ENCODE peak calls at places on chromosomes 4 and X, in ten cellular contexts. One of them, this sample, is unnamed.

GRCh38 chr4:141763373-141763772 is 127.0 kb downstream of the IL15 start:
- DNase-seq in GM03348: no peak
- DNase-seq in neuronal stem cell: no peak
- DNase-seq in activated CD4-positive, alpha-beta T cell treated with anti-CD3 and anti-CD28 coated beads, Interleukin-2, amount 50 U/mL, for 1 hour: no peak
- DNase-seq in left ventricle myocardium inferior: no peak
- DNase-seq in EL: no peak
- DNase-seq in pulmonary artery endothelial cell: peak
- DNase-seq in stimulated activated CD8-positive, alpha-beta memory T cell treated with anti-CD3 and anti-CD28 coated beads, Interleukin-7, amount 100 ng/mL, for 48 hours: no peak
- DNase-seq in DMS53: peak
- DNase-seq in T-helper 2 cell: no peak
- DNase-seq in this sample: no peak

GRCh38 chr4:1521821-1522361 is 115.6 kb upstream of the NKX1-1 start:
- DNase-seq in GM03348: no peak
- DNase-seq in neuronal stem cell: no peak
- DNase-seq in activated CD4-positive, alpha-beta T cell treated with anti-CD3 and anti-CD28 coated beads, Interleukin-2, amount 50 U/mL, for 1 hour: no peak
- DNase-seq in left ventricle myocardium inferior: no peak
- DNase-seq in EL: no peak
- DNase-seq in pulmonary artery endothelial cell: no peak
- DNase-seq in stimulated activated CD8-positive, alpha-beta memory T cell treated with anti-CD3 and anti-CD28 coated beads, Interleukin-7, amount 100 ng/mL, for 48 hours: no peak
- DNase-seq in DMS53: no peak
- DNase-seq in T-helper 2 cell: no peak
- DNase-seq in this sample: no peak

GRCh38 chr4:186886759-186887158 is 163.1 kb upstream of the FAT1 start:
- DNase-seq in GM03348: no peak
- DNase-seq in neuronal stem cell: no peak
- DNase-seq in activated CD4-positive, alpha-beta T cell treated with anti-CD3 and anti-CD28 coated beads, Interleukin-2, amount 50 U/mL, for 1 hour: no peak
- DNase-seq in left ventricle myocardium inferior: no peak
- DNase-seq in EL: no peak
- DNase-seq in pulmonary artery endothelial cell: no peak
- DNase-seq in stimulated activated CD8-positive, alpha-beta memory T cell treated with anti-CD3 and anti-CD28 coated beads, Interleukin-7, amount 100 ng/mL, for 48 hours: no peak
- DNase-seq in DMS53: no peak
- DNase-seq in T-helper 2 cell: no peak
- DNase-seq in this sample: no peak

GRCh38 chrX:15438332-15438731 is 54.1 kb upstream of the VEGFD start:
- DNase-seq in GM03348: no peak
- DNase-seq in neuronal stem cell: no peak
- DNase-seq in activated CD4-positive, alpha-beta T cell treated with anti-CD3 and anti-CD28 coated beads, Interleukin-2, amount 50 U/mL, for 1 hour: no peak
- DNase-seq in left ventricle myocardium inferior: no peak
- DNase-seq in EL: no peak
- DNase-seq in pulmonary artery endothelial cell: no peak
- DNase-seq in stimulated activated CD8-positive, alpha-beta memory T cell treated with anti-CD3 and anti-CD28 coated beads, Interleukin-7, amount 100 ng/mL, for 48 hours: no peak
- DNase-seq in DMS53: no peak
- DNase-seq in T-helper 2 cell: no peak
- DNase-seq in this sample: no peak

GRCh38 chr4:48223633-48224295 is 45.9 kb downstream of the TEC start:
- DNase-seq in GM03348: no peak
- DNase-seq in neuronal stem cell: no peak
- DNase-seq in activated CD4-positive, alpha-beta T cell treated with anti-CD3 and anti-CD28 coated beads, Interleukin-2, amount 50 U/mL, for 1 hour: no peak
- DNase-seq in left ventricle myocardium inferior: no peak
- DNase-seq in EL: peak
- DNase-seq in pulmonary artery endothelial cell: no peak
- DNase-seq in stimulated activated CD8-positive, alpha-beta memory T cell treated with anti-CD3 and anti-CD28 coated beads, Interleukin-7, amount 100 ng/mL, for 48 hours: no peak
- DNase-seq in DMS53: peak
- DNase-seq in T-helper 2 cell: no peak
- DNase-seq in this sample: no peak

GRCh38 chr4:170700064-170700463 is 610.3 kb upstream of the AADAT start:
- DNase-seq in GM03348: no peak
- DNase-seq in neuronal stem cell: no peak
- DNase-seq in activated CD4-positive, alpha-beta T cell treated with anti-CD3 and anti-CD28 coated beads, Interleukin-2, amount 50 U/mL, for 1 hour: no peak
- DNase-seq in left ventricle myocardium inferior: no peak
- DNase-seq in EL: no peak
- DNase-seq in pulmonary artery endothelial cell: no peak
- DNase-seq in stimulated activated CD8-positive, alpha-beta memory T cell treated with anti-CD3 and anti-CD28 coated beads, Interleukin-7, amount 100 ng/mL, for 48 hours: no peak
- DNase-seq in DMS53: no peak
- DNase-seq in T-helper 2 cell: no peak
- DNase-seq in this sample: no peak

GRCh38 chrX:24396236-24396929 is 35.9 kb downstream of the SUPT20HL1 start:
- DNase-seq in GM03348: no peak
- DNase-seq in neuronal stem cell: no peak
- DNase-seq in activated CD4-positive, alpha-beta T cell treated with anti-CD3 and anti-CD28 coated beads, Interleukin-2, amount 50 U/mL, for 1 hour: no peak
- DNase-seq in left ventricle myocardium inferior: no peak
- DNase-seq in EL: no peak
- DNase-seq in pulmonary artery endothelial cell: no peak
- DNase-seq in stimulated activated CD8-positive, alpha-beta memory T cell treated with anti-CD3 and anti-CD28 coated beads, Interleukin-7, amount 100 ng/mL, for 48 hours: no peak
- DNase-seq in DMS53: no peak
- DNase-seq in T-helper 2 cell: no peak
- DNase-seq in this sample: no peak

GRCh38 chr4:120691106-120691505 is 231.4 kb downstream of the PRDM5 start:
- DNase-seq in GM03348: peak
- DNase-seq in neuronal stem cell: no peak
- DNase-seq in activated CD4-positive, alpha-beta T cell treated with anti-CD3 and anti-CD28 coated beads, Interleukin-2, amount 50 U/mL, for 1 hour: no peak
- DNase-seq in left ventricle myocardium inferior: no peak
- DNase-seq in EL: no peak
- DNase-seq in pulmonary artery endothelial cell: no peak
- DNase-seq in stimulated activated CD8-positive, alpha-beta memory T cell treated with anti-CD3 and anti-CD28 coated beads, Interleukin-7, amount 100 ng/mL, for 48 hours: no peak
- DNase-seq in DMS53: no peak
- DNase-seq in T-helper 2 cell: no peak
- DNase-seq in this sample: no peak

GRCh38 chrX:103607385-103608304 is at the start of gene TCEAL3:
- DNase-seq in GM03348: peak
- DNase-seq in neuronal stem cell: peak
- DNase-seq in activated CD4-positive, alpha-beta T cell treated with anti-CD3 and anti-CD28 coated beads, Interleukin-2, amount 50 U/mL, for 1 hour: peak
- DNase-seq in left ventricle myocardium inferior: peak
- DNase-seq in EL: peak
- DNase-seq in pulmonary artery endothelial cell: no peak
- DNase-seq in stimulated activated CD8-positive, alpha-beta memory T cell treated with anti-CD3 and anti-CD28 coated beads, Interleukin-7, amount 100 ng/mL, for 48 hours: no peak
- DNase-seq in DMS53: peak
- DNase-seq in T-helper 2 cell: peak
- DNase-seq in this sample: peak

GRCh38 chr4:140188975-140189374 is 35.0 kb upstream of the MAML3 start:
- DNase-seq in GM03348: peak
- DNase-seq in neuronal stem cell: no peak
- DNase-seq in activated CD4-positive, alpha-beta T cell treated with anti-CD3 and anti-CD28 coated beads, Interleukin-2, amount 50 U/mL, for 1 hour: no peak
- DNase-seq in left ventricle myocardium inferior: no peak
- DNase-seq in EL: peak
- DNase-seq in pulmonary artery endothelial cell: peak
- DNase-seq in stimulated activated CD8-positive, alpha-beta memory T cell treated with anti-CD3 and anti-CD28 coated beads, Interleukin-7, amount 100 ng/mL, for 48 hours: no peak
- DNase-seq in DMS53: no peak
- DNase-seq in T-helper 2 cell: no peak
- DNase-seq in this sample: no peak

GRCh38 chr4:81550005-81550896 is 78.5 kb upstream of the RASGEF1B start:
- DNase-seq in GM03348: no peak
- DNase-seq in neuronal stem cell: no peak
- DNase-seq in activated CD4-positive, alpha-beta T cell treated with anti-CD3 and anti-CD28 coated beads, Interleukin-2, amount 50 U/mL, for 1 hour: no peak
- DNase-seq in left ventricle myocardium inferior: no peak
- DNase-seq in EL: no peak
- DNase-seq in pulmonary artery endothelial cell: no peak
- DNase-seq in stimulated activated CD8-positive, alpha-beta memory T cell treated with anti-CD3 and anti-CD28 coated beads, Interleukin-7, amount 100 ng/mL, for 48 hours: no peak
- DNase-seq in DMS53: no peak
- DNase-seq in T-helper 2 cell: no peak
- DNase-seq in this sample: no peak

GRCh38 chr4:97432551-97432950 is 710.7 kb downstream of the STPG2 start:
- DNase-seq in GM03348: no peak
- DNase-seq in neuronal stem cell: no peak
- DNase-seq in activated CD4-positive, alpha-beta T cell treated with anti-CD3 and anti-CD28 coated beads, Interleukin-2, amount 50 U/mL, for 1 hour: no peak
- DNase-seq in left ventricle myocardium inferior: no peak
- DNase-seq in EL: no peak
- DNase-seq in pulmonary artery endothelial cell: no peak
- DNase-seq in stimulated activated CD8-positive, alpha-beta memory T cell treated with anti-CD3 and anti-CD28 coated beads, Interleukin-7, amount 100 ng/mL, for 48 hours: no peak
- DNase-seq in DMS53: no peak
- DNase-seq in T-helper 2 cell: no peak
- DNase-seq in this sample: no peak

GRCh38 chrX:38206542-38206941 is 14.1 kb downstream of the SRPX start:
- DNase-seq in GM03348: no peak
- DNase-seq in neuronal stem cell: no peak
- DNase-seq in activated CD4-positive, alpha-beta T cell treated with anti-CD3 and anti-CD28 coated beads, Interleukin-2, amount 50 U/mL, for 1 hour: no peak
- DNase-seq in left ventricle myocardium inferior: no peak
- DNase-seq in EL: peak
- DNase-seq in pulmonary artery endothelial cell: no peak
- DNase-seq in stimulated activated CD8-positive, alpha-beta memory T cell treated with anti-CD3 and anti-CD28 coated beads, Interleukin-7, amount 100 ng/mL, for 48 hours: no peak
- DNase-seq in DMS53: no peak
- DNase-seq in T-helper 2 cell: no peak
- DNase-seq in this sample: no peak

GRCh38 chrX:68072016-68072415 is 361.3 kb downstream of the OPHN1 start:
- DNase-seq in GM03348: no peak
- DNase-seq in neuronal stem cell: no peak
- DNase-seq in activated CD4-positive, alpha-beta T cell treated with anti-CD3 and anti-CD28 coated beads, Interleukin-2, amount 50 U/mL, for 1 hour: no peak
- DNase-seq in left ventricle myocardium inferior: no peak
- DNase-seq in EL: peak
- DNase-seq in pulmonary artery endothelial cell: no peak
- DNase-seq in stimulated activated CD8-positive, alpha-beta memory T cell treated with anti-CD3 and anti-CD28 coated beads, Interleukin-7, amount 100 ng/mL, for 48 hours: no peak
- DNase-seq in DMS53: peak
- DNase-seq in T-helper 2 cell: no peak
- DNase-seq in this sample: no peak

GRCh38 chr4:8664976-8665375 is 72.4 kb downstream of the CPZ start:
- DNase-seq in GM03348: no peak
- DNase-seq in neuronal stem cell: no peak
- DNase-seq in activated CD4-positive, alpha-beta T cell treated with anti-CD3 and anti-CD28 coated beads, Interleukin-2, amount 50 U/mL, for 1 hour: no peak
- DNase-seq in left ventricle myocardium inferior: no peak
- DNase-seq in EL: no peak
- DNase-seq in pulmonary artery endothelial cell: no peak
- DNase-seq in stimulated activated CD8-positive, alpha-beta memory T cell treated with anti-CD3 and anti-CD28 coated beads, Interleukin-7, amount 100 ng/mL, for 48 hours: no peak
- DNase-seq in DMS53: no peak
- DNase-seq in T-helper 2 cell: no peak
- DNase-seq in this sample: no peak

GRCh38 chr4:2281575-2282343 is 19.9 kb upstream of the MXD4 start:
- DNase-seq in GM03348: no peak
- DNase-seq in neuronal stem cell: no peak
- DNase-seq in activated CD4-positive, alpha-beta T cell treated with anti-CD3 and anti-CD28 coated beads, Interleukin-2, amount 50 U/mL, for 1 hour: peak
- DNase-seq in left ventricle myocardium inferior: no peak
- DNase-seq in EL: no peak
- DNase-seq in pulmonary artery endothelial cell: no peak
- DNase-seq in stimulated activated CD8-positive, alpha-beta memory T cell treated with anti-CD3 and anti-CD28 coated beads, Interleukin-7, amount 100 ng/mL, for 48 hours: peak
- DNase-seq in DMS53: peak
- DNase-seq in T-helper 2 cell: peak
- DNase-seq in this sample: peak

GRCh38 chr4:176840166-176840565 is 47.4 kb upstream of the VEGFC start:
- DNase-seq in GM03348: no peak
- DNase-seq in neuronal stem cell: no peak
- DNase-seq in activated CD4-positive, alpha-beta T cell treated with anti-CD3 and anti-CD28 coated beads, Interleukin-2, amount 50 U/mL, for 1 hour: no peak
- DNase-seq in left ventricle myocardium inferior: no peak
- DNase-seq in EL: peak
- DNase-seq in pulmonary artery endothelial cell: no peak
- DNase-seq in stimulated activated CD8-positive, alpha-beta memory T cell treated with anti-CD3 and anti-CD28 coated beads, Interleukin-7, amount 100 ng/mL, for 48 hours: no peak
- DNase-seq in DMS53: no peak
- DNase-seq in T-helper 2 cell: no peak
- DNase-seq in this sample: no peak

GRCh38 chrX:134235236-134235635 is 1.7 kb upstream of the CCDC160 start:
- DNase-seq in GM03348: no peak
- DNase-seq in neuronal stem cell: no peak
- DNase-seq in activated CD4-positive, alpha-beta T cell treated with anti-CD3 and anti-CD28 coated beads, Interleukin-2, amount 50 U/mL, for 1 hour: no peak
- DNase-seq in left ventricle myocardium inferior: no peak
- DNase-seq in EL: no peak
- DNase-seq in pulmonary artery endothelial cell: no peak
- DNase-seq in stimulated activated CD8-positive, alpha-beta memory T cell treated with anti-CD3 and anti-CD28 coated beads, Interleukin-7, amount 100 ng/mL, for 48 hours: no peak
- DNase-seq in DMS53: no peak
- DNase-seq in T-helper 2 cell: no peak
- DNase-seq in this sample: no peak

GRCh38 chrX:87924619-87925018 is 407.0 kb downstream of the KLHL4 start:
- DNase-seq in GM03348: no peak
- DNase-seq in neuronal stem cell: no peak
- DNase-seq in activated CD4-positive, alpha-beta T cell treated with anti-CD3 and anti-CD28 coated beads, Interleukin-2, amount 50 U/mL, for 1 hour: no peak
- DNase-seq in left ventricle myocardium inferior: no peak
- DNase-seq in EL: no peak
- DNase-seq in pulmonary artery endothelial cell: no peak
- DNase-seq in stimulated activated CD8-positive, alpha-beta memory T cell treated with anti-CD3 and anti-CD28 coated beads, Interleukin-7, amount 100 ng/mL, for 48 hours: no peak
- DNase-seq in DMS53: no peak
- DNase-seq in T-helper 2 cell: no peak
- DNase-seq in this sample: no peak

GRCh38 chr4:118751634-118752293 is 66.6 kb downstream of the METTL14 start:
- DNase-seq in GM03348: peak
- DNase-seq in neuronal stem cell: no peak
- DNase-seq in activated CD4-positive, alpha-beta T cell treated with anti-CD3 and anti-CD28 coated beads, Interleukin-2, amount 50 U/mL, for 1 hour: no peak
- DNase-seq in left ventricle myocardium inferior: no peak
- DNase-seq in EL: peak
- DNase-seq in pulmonary artery endothelial cell: no peak
- DNase-seq in stimulated activated CD8-positive, alpha-beta memory T cell treated with anti-CD3 and anti-CD28 coated beads, Interleukin-7, amount 100 ng/mL, for 48 hours: no peak
- DNase-seq in DMS53: no peak
- DNase-seq in T-helper 2 cell: no peak
- DNase-seq in this sample: no peak

GRCh38 chrX:18410038-18410437 is 15.4 kb upstream of the CDKL5 start:
- DNase-seq in GM03348: peak
- DNase-seq in neuronal stem cell: no peak
- DNase-seq in activated CD4-positive, alpha-beta T cell treated with anti-CD3 and anti-CD28 coated beads, Interleukin-2, amount 50 U/mL, for 1 hour: no peak
- DNase-seq in left ventricle myocardium inferior: no peak
- DNase-seq in EL: peak
- DNase-seq in pulmonary artery endothelial cell: no peak
- DNase-seq in stimulated activated CD8-positive, alpha-beta memory T cell treated with anti-CD3 and anti-CD28 coated beads, Interleukin-7, amount 100 ng/mL, for 48 hours: no peak
- DNase-seq in DMS53: peak
- DNase-seq in T-helper 2 cell: no peak
- DNase-seq in this sample: no peak

GRCh38 chrX:107628662-107629532 is 587 bp downstream of the PRPS1 start:
- DNase-seq in GM03348: peak
- DNase-seq in neuronal stem cell: no peak
- DNase-seq in activated CD4-positive, alpha-beta T cell treated with anti-CD3 and anti-CD28 coated beads, Interleukin-2, amount 50 U/mL, for 1 hour: peak
- DNase-seq in left ventricle myocardium inferior: peak
- DNase-seq in EL: peak
- DNase-seq in pulmonary artery endothelial cell: no peak
- DNase-seq in stimulated activated CD8-positive, alpha-beta memory T cell treated with anti-CD3 and anti-CD28 coated beads, Interleukin-7, amount 100 ng/mL, for 48 hours: peak
- DNase-seq in DMS53: peak
- DNase-seq in T-helper 2 cell: peak
- DNase-seq in this sample: peak

GRCh38 chr4:673349-674091 is 556 bp downstream of the ATP5ME start:
- DNase-seq in GM03348: peak
- DNase-seq in neuronal stem cell: no peak
- DNase-seq in activated CD4-positive, alpha-beta T cell treated with anti-CD3 and anti-CD28 coated beads, Interleukin-2, amount 50 U/mL, for 1 hour: no peak
- DNase-seq in left ventricle myocardium inferior: peak
- DNase-seq in EL: no peak
- DNase-seq in pulmonary artery endothelial cell: no peak
- DNase-seq in stimulated activated CD8-positive, alpha-beta memory T cell treated with anti-CD3 and anti-CD28 coated beads, Interleukin-7, amount 100 ng/mL, for 48 hours: no peak
- DNase-seq in DMS53: peak
- DNase-seq in T-helper 2 cell: no peak
- DNase-seq in this sample: no peak

GRCh38 chr4:176833416-176833815 is 40.7 kb upstream of the VEGFC start:
- DNase-seq in GM03348: no peak
- DNase-seq in neuronal stem cell: no peak
- DNase-seq in activated CD4-positive, alpha-beta T cell treated with anti-CD3 and anti-CD28 coated beads, Interleukin-2, amount 50 U/mL, for 1 hour: no peak
- DNase-seq in left ventricle myocardium inferior: no peak
- DNase-seq in EL: no peak
- DNase-seq in pulmonary artery endothelial cell: no peak
- DNase-seq in stimulated activated CD8-positive, alpha-beta memory T cell treated with anti-CD3 and anti-CD28 coated beads, Interleukin-7, amount 100 ng/mL, for 48 hours: no peak
- DNase-seq in DMS53: no peak
- DNase-seq in T-helper 2 cell: no peak
- DNase-seq in this sample: no peak

GRCh38 chrX:139209342-139209741 is 321.2 kb upstream of the F9 start:
- DNase-seq in GM03348: no peak
- DNase-seq in neuronal stem cell: no peak
- DNase-seq in activated CD4-positive, alpha-beta T cell treated with anti-CD3 and anti-CD28 coated beads, Interleukin-2, amount 50 U/mL, for 1 hour: no peak
- DNase-seq in left ventricle myocardium inferior: no peak
- DNase-seq in EL: no peak
- DNase-seq in pulmonary artery endothelial cell: no peak
- DNase-seq in stimulated activated CD8-positive, alpha-beta memory T cell treated with anti-CD3 and anti-CD28 coated beads, Interleukin-7, amount 100 ng/mL, for 48 hours: no peak
- DNase-seq in DMS53: no peak
- DNase-seq in T-helper 2 cell: no peak
- DNase-seq in this sample: no peak

GRCh38 chrX:72572248-72573157 is at the start of gene HDAC8:
- DNase-seq in GM03348: peak
- DNase-seq in neuronal stem cell: peak
- DNase-seq in activated CD4-positive, alpha-beta T cell treated with anti-CD3 and anti-CD28 coated beads, Interleukin-2, amount 50 U/mL, for 1 hour: peak
- DNase-seq in left ventricle myocardium inferior: peak
- DNase-seq in EL: peak
- DNase-seq in pulmonary artery endothelial cell: peak
- DNase-seq in stimulated activated CD8-positive, alpha-beta memory T cell treated with anti-CD3 and anti-CD28 coated beads, Interleukin-7, amount 100 ng/mL, for 48 hours: no peak
- DNase-seq in DMS53: peak
- DNase-seq in T-helper 2 cell: peak
- DNase-seq in this sample: peak

GRCh38 chr4:138341739-138342415 is 99.7 kb upstream of the SLC7A11 start:
- DNase-seq in GM03348: no peak
- DNase-seq in neuronal stem cell: no peak
- DNase-seq in activated CD4-positive, alpha-beta T cell treated with anti-CD3 and anti-CD28 coated beads, Interleukin-2, amount 50 U/mL, for 1 hour: no peak
- DNase-seq in left ventricle myocardium inferior: no peak
- DNase-seq in EL: no peak
- DNase-seq in pulmonary artery endothelial cell: no peak
- DNase-seq in stimulated activated CD8-positive, alpha-beta memory T cell treated with anti-CD3 and anti-CD28 coated beads, Interleukin-7, amount 100 ng/mL, for 48 hours: no peak
- DNase-seq in DMS53: no peak
- DNase-seq in T-helper 2 cell: no peak
- DNase-seq in this sample: no peak

GRCh38 chr4:186910385-186910784 is 186.7 kb upstream of the FAT1 start:
- DNase-seq in GM03348: no peak
- DNase-seq in neuronal stem cell: no peak
- DNase-seq in activated CD4-positive, alpha-beta T cell treated with anti-CD3 and anti-CD28 coated beads, Interleukin-2, amount 50 U/mL, for 1 hour: no peak
- DNase-seq in left ventricle myocardium inferior: no peak
- DNase-seq in EL: no peak
- DNase-seq in pulmonary artery endothelial cell: no peak
- DNase-seq in stimulated activated CD8-positive, alpha-beta memory T cell treated with anti-CD3 and anti-CD28 coated beads, Interleukin-7, amount 100 ng/mL, for 48 hours: no peak
- DNase-seq in DMS53: no peak
- DNase-seq in T-helper 2 cell: no peak
- DNase-seq in this sample: no peak

This sample was measured in T-helper 22 cell.